ENCODE peak calls at places on chromosomes 6 and 20, in seven cellular contexts. One of them, this sample, is unnamed.

GRCh38 chr6:106334646-106335448 is 9.3 kb upstream of the ATG5 start:
- DNase-seq in thoracic aorta: no peak
- DNase-seq in mesendoderm: peak; percentile 71
- DNase-seq in SK-N-DZ: peak; percentile 55
- DNase-seq in T1000: peak; percentile 1
- DNase-seq in H1: peak; percentile 52
- DNase-seq in NCI-H1105 treated with DMSO at 0.1 percent for 48 hours: peak; percentile 74
- DNase-seq in this sample: no peak

GRCh38 chr6:125375841-125376240 is 74.1 kb upstream of the HDDC2 start:
- DNase-seq in thoracic aorta: no peak
- DNase-seq in mesendoderm: no peak
- DNase-seq in SK-N-DZ: no peak
- DNase-seq in T1000: no peak
- DNase-seq in H1: no peak
- DNase-seq in NCI-H1105 treated with DMSO at 0.1 percent for 48 hours: no peak
- DNase-seq in this sample: no peak

GRCh38 chr6:148701393-148701774 is 45.4 kb upstream of the UST start:
- DNase-seq in thoracic aorta: no peak
- DNase-seq in mesendoderm: no peak
- DNase-seq in SK-N-DZ: no peak
- DNase-seq in T1000: no peak
- DNase-seq in H1: no peak
- DNase-seq in NCI-H1105 treated with DMSO at 0.1 percent for 48 hours: no peak
- DNase-seq in this sample: no peak

GRCh38 chr6:48736486-48737206 is 625.6 kb upstream of the PTCHD4 start:
- DNase-seq in thoracic aorta: no peak
- DNase-seq in mesendoderm: no peak
- DNase-seq in SK-N-DZ: no peak
- DNase-seq in T1000: no peak
- DNase-seq in H1: no peak
- DNase-seq in NCI-H1105 treated with DMSO at 0.1 percent for 48 hours: no peak
- DNase-seq in this sample: no peak

GRCh38 chr20:6045566-6045965 is 8.3 kb downstream of the LRRN4 start:
- DNase-seq in thoracic aorta: no peak
- DNase-seq in mesendoderm: no peak
- DNase-seq in SK-N-DZ: no peak
- DNase-seq in T1000: no peak
- DNase-seq in H1: no peak
- DNase-seq in NCI-H1105 treated with DMSO at 0.1 percent for 48 hours: no peak
- DNase-seq in this sample: no peak

GRCh38 chr20:50320910-50321796 is 130.5 kb downstream of the CEBPB start:
- DNase-seq in thoracic aorta: peak; percentile 80
- DNase-seq in mesendoderm: peak; percentile 94
- DNase-seq in SK-N-DZ: peak; percentile 73
- DNase-seq in T1000: peak; percentile 98
- DNase-seq in H1: peak; percentile 90
- DNase-seq in NCI-H1105 treated with DMSO at 0.1 percent for 48 hours: no peak
- DNase-seq in this sample: no peak

GRCh38 chr6:124984668-124985338 is 22.6 kb downstream of the RNF217 start:
- DNase-seq in thoracic aorta: no peak
- DNase-seq in mesendoderm: no peak
- DNase-seq in SK-N-DZ: no peak
- DNase-seq in T1000: no peak
- DNase-seq in H1: no peak
- DNase-seq in NCI-H1105 treated with DMSO at 0.1 percent for 48 hours: no peak
- DNase-seq in this sample: no peak

GRCh38 chr6:75204959-75205775 is 686 bp downstream of the COL12A1 start:
- DNase-seq in thoracic aorta: no peak
- DNase-seq in mesendoderm: peak; percentile 67
- DNase-seq in SK-N-DZ: no peak
- DNase-seq in T1000: no peak
- DNase-seq in H1: peak; percentile 74
- DNase-seq in NCI-H1105 treated with DMSO at 0.1 percent for 48 hours: no peak
- DNase-seq in this sample: no peak

GRCh38 chr20:50363027-50363426 is 147.2 kb upstream of the PTPN1 start:
- DNase-seq in thoracic aorta: no peak
- DNase-seq in mesendoderm: no peak
- DNase-seq in SK-N-DZ: no peak
- DNase-seq in T1000: no peak
- DNase-seq in H1: no peak
- DNase-seq in NCI-H1105 treated with DMSO at 0.1 percent for 48 hours: no peak
- DNase-seq in this sample: no peak

GRCh38 chr6:167648506-167649278 is 178.0 kb upstream of the AFDN start:
- DNase-seq in thoracic aorta: no peak
- DNase-seq in mesendoderm: no peak
- DNase-seq in SK-N-DZ: no peak
- DNase-seq in T1000: no peak
- DNase-seq in H1: no peak
- DNase-seq in NCI-H1105 treated with DMSO at 0.1 percent for 48 hours: no peak
- DNase-seq in this sample: no peak

GRCh38 chr20:31570735-31571617 is 34.1 kb upstream of the ID1 start:
- DNase-seq in thoracic aorta: no peak
- DNase-seq in mesendoderm: no peak
- DNase-seq in SK-N-DZ: peak; percentile 45
- DNase-seq in T1000: no peak
- DNase-seq in H1: no peak
- DNase-seq in NCI-H1105 treated with DMSO at 0.1 percent for 48 hours: no peak
- DNase-seq in this sample: no peak

GRCh38 chr6:145600299-145600698 is 135.0 kb downstream of the EPM2A start:
- DNase-seq in thoracic aorta: no peak
- DNase-seq in mesendoderm: no peak
- DNase-seq in SK-N-DZ: no peak
- DNase-seq in T1000: no peak
- DNase-seq in H1: no peak
- DNase-seq in NCI-H1105 treated with DMSO at 0.1 percent for 48 hours: no peak
- DNase-seq in this sample: no peak

GRCh38 chr20:29689411-29690225 is 1567.8 kb upstream of the DEFB115 start:
- DNase-seq in thoracic aorta: no peak
- DNase-seq in mesendoderm: no peak
- DNase-seq in SK-N-DZ: peak; percentile 87
- DNase-seq in T1000: peak; percentile 42
- DNase-seq in H1: no peak
- DNase-seq in NCI-H1105 treated with DMSO at 0.1 percent for 48 hours: peak; percentile 91
- DNase-seq in this sample: no peak

GRCh38 chr20:24783631-24784492 is 165.2 kb upstream of the CST7 start:
- DNase-seq in thoracic aorta: no peak
- DNase-seq in mesendoderm: peak; percentile 60
- DNase-seq in SK-N-DZ: peak; percentile 64
- DNase-seq in T1000: no peak
- DNase-seq in H1: peak; percentile 57
- DNase-seq in NCI-H1105 treated with DMSO at 0.1 percent for 48 hours: no peak
- DNase-seq in this sample: no peak

GRCh38 chr20:51700809-51701285 is 67.3 kb downstream of the ATP9A start:
- DNase-seq in thoracic aorta: no peak
- DNase-seq in mesendoderm: peak; percentile 71
- DNase-seq in SK-N-DZ: peak; percentile 55
- DNase-seq in T1000: no peak
- DNase-seq in H1: no peak
- DNase-seq in NCI-H1105 treated with DMSO at 0.1 percent for 48 hours: no peak
- DNase-seq in this sample: no peak

GRCh38 chr6:162372092-162372491 is 355.5 kb downstream of the PRKN start:
- DNase-seq in thoracic aorta: no peak
- DNase-seq in mesendoderm: no peak
- DNase-seq in SK-N-DZ: no peak
- DNase-seq in T1000: no peak
- DNase-seq in H1: no peak
- DNase-seq in NCI-H1105 treated with DMSO at 0.1 percent for 48 hours: no peak
- DNase-seq in this sample: no peak

GRCh38 chr6:84866715-84867114 is 102.3 kb upstream of the TBX18 start:
- DNase-seq in thoracic aorta: no peak
- DNase-seq in mesendoderm: no peak
- DNase-seq in SK-N-DZ: no peak
- DNase-seq in T1000: no peak
- DNase-seq in H1: no peak
- DNase-seq in NCI-H1105 treated with DMSO at 0.1 percent for 48 hours: no peak
- DNase-seq in this sample: no peak

GRCh38 chr6:165760803-165761185 is 97.8 kb upstream of the PDE10A start:
- DNase-seq in thoracic aorta: no peak
- DNase-seq in mesendoderm: no peak
- DNase-seq in SK-N-DZ: no peak
- DNase-seq in T1000: no peak
- DNase-seq in H1: no peak
- DNase-seq in NCI-H1105 treated with DMSO at 0.1 percent for 48 hours: no peak
- DNase-seq in this sample: no peak

GRCh38 chr20:3251806-3252205 is 12.8 kb upstream of the SLC4A11 start:
- DNase-seq in thoracic aorta: no peak
- DNase-seq in mesendoderm: no peak
- DNase-seq in SK-N-DZ: no peak
- DNase-seq in T1000: no peak
- DNase-seq in H1: no peak
- DNase-seq in NCI-H1105 treated with DMSO at 0.1 percent for 48 hours: no peak
- DNase-seq in this sample: no peak

GRCh38 chr6:33770116-33770832 is 18.7 kb downstream of the LEMD2 start:
- DNase-seq in thoracic aorta: no peak
- DNase-seq in mesendoderm: no peak
- DNase-seq in SK-N-DZ: no peak
- DNase-seq in T1000: no peak
- DNase-seq in H1: peak; percentile 61
- DNase-seq in NCI-H1105 treated with DMSO at 0.1 percent for 48 hours: no peak
- DNase-seq in this sample: no peak

GRCh38 chr6:11085758-11086435 is 7.7 kb upstream of the SMIM13 start:
- DNase-seq in thoracic aorta: no peak
- DNase-seq in mesendoderm: peak; percentile 31
- DNase-seq in SK-N-DZ: no peak
- DNase-seq in T1000: no peak
- DNase-seq in H1: no peak
- DNase-seq in NCI-H1105 treated with DMSO at 0.1 percent for 48 hours: no peak
- DNase-seq in this sample: no peak

GRCh38 chr6:37523412-37523811 is 23.7 kb upstream of the CCDC167 start:
- DNase-seq in thoracic aorta: no peak
- DNase-seq in mesendoderm: no peak
- DNase-seq in SK-N-DZ: no peak
- DNase-seq in T1000: no peak
- DNase-seq in H1: no peak
- DNase-seq in NCI-H1105 treated with DMSO at 0.1 percent for 48 hours: no peak
- DNase-seq in this sample: no peak

GRCh38 chr6:34513628-34514027 is 42.5 kb downstream of the SPDEF start:
- DNase-seq in thoracic aorta: no peak
- DNase-seq in mesendoderm: peak; percentile 62
- DNase-seq in SK-N-DZ: peak; percentile 44
- DNase-seq in T1000: no peak
- DNase-seq in H1: no peak
- DNase-seq in NCI-H1105 treated with DMSO at 0.1 percent for 48 hours: no peak
- DNase-seq in this sample: no peak

GRCh38 chr6:13191461-13191860 is 136.9 kb downstream of the TBC1D7 start:
- DNase-seq in thoracic aorta: no peak
- DNase-seq in mesendoderm: no peak
- DNase-seq in SK-N-DZ: no peak
- DNase-seq in T1000: no peak
- DNase-seq in H1: no peak
- DNase-seq in NCI-H1105 treated with DMSO at 0.1 percent for 48 hours: no peak
- DNase-seq in this sample: no peak

This sample was measured in CMK.